ENCODE peak calls at places on chromosomes 4 and X, in ten cellular contexts. One of them, this sample, is unnamed.

GRCh38 chr4:139669335-139669734 is 3.7 kb downstream of the MGST2 start:
- DNase-seq in WTC11: no peak
- DNase-seq in sciatic nerve: no peak
- DNase-seq in SK-N-SH: no peak
- DNase-seq in AG08395: no peak
- DNase-seq in NCI-H2081 treated with DMSO at 0.1 percent for 48 hours: no peak
- DNase-seq in NCI-H2029: no peak
- DNase-seq in CD4-positive, alpha-beta T cell: no peak
- DNase-seq in NCI-H1092: no peak
- DNase-seq in islet precursor cell: no peak
- DNase-seq in this sample: no peak

GRCh38 chr4:176393306-176394013 is 73.7 kb downstream of the SPCS3 start:
- DNase-seq in WTC11: peak
- DNase-seq in NCI-H2029: no peak
- DNase-seq in islet precursor cell: peak
- DNase-seq in NCI-H2081 treated with DMSO at 0.1 percent for 48 hours: no peak
- DNase-seq in CD4-positive, alpha-beta T cell: no peak
- DNase-seq in AG08395: peak
- DNase-seq in sciatic nerve: no peak
- DNase-seq in NCI-H1092: no peak
- DNase-seq in SK-N-SH: no peak
- DNase-seq in this sample: no peak

GRCh38 chr4:89788243-89789072 is 48.5 kb downstream of the SNCA start:
- DNase-seq in NCI-H2029: peak
- DNase-seq in NCI-H1092: peak
- DNase-seq in CD4-positive, alpha-beta T cell: no peak
- DNase-seq in NCI-H2081 treated with DMSO at 0.1 percent for 48 hours: no peak
- DNase-seq in sciatic nerve: no peak
- DNase-seq in WTC11: no peak
- DNase-seq in AG08395: no peak
- DNase-seq in islet precursor cell: no peak
- DNase-seq in SK-N-SH: no peak
- DNase-seq in this sample: peak

GRCh38 chr4:22077571-22077970 is 129.0 kb upstream of the KCNIP4 start:
- DNase-seq in NCI-H2081 treated with DMSO at 0.1 percent for 48 hours: no peak
- DNase-seq in CD4-positive, alpha-beta T cell: no peak
- DNase-seq in WTC11: no peak
- DNase-seq in sciatic nerve: no peak
- DNase-seq in SK-N-SH: no peak
- DNase-seq in NCI-H2029: no peak
- DNase-seq in NCI-H1092: no peak
- DNase-seq in islet precursor cell: no peak
- DNase-seq in AG08395: no peak
- DNase-seq in this sample: no peak

GRCh38 chr4:75992462-75992861 is 1.7 kb upstream of the SDAD1 start:
- DNase-seq in WTC11: no peak
- DNase-seq in AG08395: no peak
- DNase-seq in NCI-H2029: no peak
- DNase-seq in NCI-H2081 treated with DMSO at 0.1 percent for 48 hours: no peak
- DNase-seq in CD4-positive, alpha-beta T cell: no peak
- DNase-seq in NCI-H1092: no peak
- DNase-seq in islet precursor cell: no peak
- DNase-seq in SK-N-SH: no peak
- DNase-seq in sciatic nerve: no peak
- DNase-seq in this sample: no peak

GRCh38 chr4:158130204-158130603 is 42.6 kb downstream of the GASK1B start:
- DNase-seq in NCI-H2081 treated with DMSO at 0.1 percent for 48 hours: no peak
- DNase-seq in islet precursor cell: no peak
- DNase-seq in NCI-H1092: no peak
- DNase-seq in sciatic nerve: no peak
- DNase-seq in SK-N-SH: no peak
- DNase-seq in AG08395: no peak
- DNase-seq in WTC11: no peak
- DNase-seq in NCI-H2029: no peak
- DNase-seq in CD4-positive, alpha-beta T cell: no peak
- DNase-seq in this sample: peak

GRCh38 chrX:153494541-153495361 is at the start of gene BGN:
- DNase-seq in sciatic nerve: peak
- DNase-seq in NCI-H1092: peak
- DNase-seq in AG08395: peak
- DNase-seq in WTC11: peak
- DNase-seq in SK-N-SH: peak
- DNase-seq in NCI-H2029: no peak
- DNase-seq in islet precursor cell: peak
- DNase-seq in CD4-positive, alpha-beta T cell: peak
- DNase-seq in NCI-H2081 treated with DMSO at 0.1 percent for 48 hours: no peak
- DNase-seq in this sample: no peak

GRCh38 chr4:78369691-78370090 is 181.9 kb upstream of the ANXA3 start:
- DNase-seq in islet precursor cell: no peak
- DNase-seq in AG08395: peak
- DNase-seq in NCI-H1092: peak
- DNase-seq in CD4-positive, alpha-beta T cell: no peak
- DNase-seq in WTC11: peak
- DNase-seq in SK-N-SH: no peak
- DNase-seq in NCI-H2029: no peak
- DNase-seq in sciatic nerve: no peak
- DNase-seq in NCI-H2081 treated with DMSO at 0.1 percent for 48 hours: peak
- DNase-seq in this sample: no peak

GRCh38 chrX:153969904-153970397 is 1.7 kb downstream of the HCFC1 start:
- DNase-seq in NCI-H1092: no peak
- DNase-seq in sciatic nerve: peak
- DNase-seq in NCI-H2029: no peak
- DNase-seq in WTC11: no peak
- DNase-seq in AG08395: peak
- DNase-seq in NCI-H2081 treated with DMSO at 0.1 percent for 48 hours: no peak
- DNase-seq in islet precursor cell: no peak
- DNase-seq in CD4-positive, alpha-beta T cell: peak
- DNase-seq in SK-N-SH: peak
- DNase-seq in this sample: no peak

GRCh38 chr4:38691251-38692008 is 27.4 kb downstream of the KLF3 start:
- DNase-seq in CD4-positive, alpha-beta T cell: no peak
- DNase-seq in NCI-H2081 treated with DMSO at 0.1 percent for 48 hours: no peak
- DNase-seq in WTC11: no peak
- DNase-seq in AG08395: peak
- DNase-seq in SK-N-SH: no peak
- DNase-seq in NCI-H1092: no peak
- DNase-seq in sciatic nerve: no peak
- DNase-seq in NCI-H2029: no peak
- DNase-seq in islet precursor cell: no peak
- DNase-seq in this sample: no peak

GRCh38 chr4:40264497-40264896 is 67.7 kb downstream of the RHOH start:
- DNase-seq in NCI-H2081 treated with DMSO at 0.1 percent for 48 hours: no peak
- DNase-seq in SK-N-SH: no peak
- DNase-seq in CD4-positive, alpha-beta T cell: no peak
- DNase-seq in NCI-H1092: no peak
- DNase-seq in NCI-H2029: no peak
- DNase-seq in islet precursor cell: peak
- DNase-seq in AG08395: no peak
- DNase-seq in sciatic nerve: no peak
- DNase-seq in WTC11: no peak
- DNase-seq in this sample: no peak

GRCh38 chr4:56247646-56248045 is 139.6 kb downstream of the AASDH start:
- DNase-seq in SK-N-SH: no peak
- DNase-seq in CD4-positive, alpha-beta T cell: no peak
- DNase-seq in NCI-H2029: no peak
- DNase-seq in sciatic nerve: no peak
- DNase-seq in NCI-H1092: no peak
- DNase-seq in WTC11: no peak
- DNase-seq in islet precursor cell: no peak
- DNase-seq in NCI-H2081 treated with DMSO at 0.1 percent for 48 hours: no peak
- DNase-seq in AG08395: no peak
- DNase-seq in this sample: no peak